ENCODE peak calls at places on chromosomes 5 and 9, in eight cellular contexts. K is nephron progenitor cell, W is GM10248, C is uterus, T is AG10803, G is coronary artery, Z is pancreas, B is CD14-positive monocyte. O is an unnamed sample.

GRCh38 chr5:95590880-95591279 is 29.0 kb upstream of the GPR150 start:
- DNase-seq in W (no peak), C (no peak), T (no peak), G (no peak), Z (no peak), B (no peak), K (no peak), O (no peak)

GRCh38 chr9:132210472-132211145 is 48.8 kb downstream of the NTNG2 start:
- DNase-seq in C (no peak), B (no peak), G (no peak), W (no peak), K (no peak), Z (no peak), T (peak), O (no peak)

GRCh38 chr9:83384214-83384613 is 154.0 kb downstream of the FRMD3 start:
- DNase-seq in T (no peak), K (no peak), G (no peak), C (no peak), B (no peak), Z (no peak), W (no peak), O (no peak)

GRCh38 chr9:68775003-68775730 is 70.1 kb downstream of the PIP5K1B start:
- DNase-seq in Z (no peak), B (no peak), K (no peak), G (no peak), W (no peak), T (peak), C (no peak), O (no peak)

GRCh38 chr9:99231708-99232107 is 9.6 kb downstream of the SEC61B start:
- DNase-seq in C (no peak), Z (no peak), B (no peak), T (peak), W (peak), K (peak), G (no peak), O (peak)

GRCh38 chr5:35160486-35161116 is 69.7 kb downstream of the PRLR start:
- DNase-seq in W (no peak), K (no peak), T (no peak), G (no peak), B (no peak), C (no peak), Z (no peak), O (no peak)

GRCh38 chr5:57406591-57406990 is 76.0 kb downstream of the ACTBL2 start:
- DNase-seq in Z (no peak), G (no peak), T (no peak), C (no peak), B (no peak), K (no peak), W (no peak), O (no peak)

GRCh38 chr9:105150991-105151685 is 93.3 kb upstream of the SLC44A1 start:
- DNase-seq in T (peak), W (no peak), K (no peak), G (no peak), Z (no peak), B (no peak), C (no peak), O (peak)

GRCh38 chr5:100828756-100829342 is 74.2 kb downstream of the ST8SIA4 start:
- DNase-seq in W (peak), B (no peak), K (no peak), G (no peak), C (no peak), Z (no peak), T (no peak), O (peak)

GRCh38 chr5:133052317-133053175 is 733 bp downstream of the HSPA4 start:
- DNase-seq in B (peak), W (peak), G (peak), T (peak), Z (peak), C (peak), K (peak), O (peak)

GRCh38 chr5:172370648-172371248 is 83.6 kb downstream of the SH3PXD2B start:
- DNase-seq in K (peak), G (no peak), W (no peak), C (no peak), T (peak), B (no peak), Z (peak), O (no peak)

GRCh38 chr9:137095664-137096517 is 9.1 kb downstream of the MAN1B1 start:
- DNase-seq in K (no peak), Z (no peak), B (no peak), W (peak), G (no peak), T (no peak), C (no peak), O (peak)

GRCh38 chr9:20835364-20836286 is 151.6 kb downstream of the FOCAD start:
- DNase-seq in Z (no peak), K (no peak), G (no peak), B (no peak), C (no peak), T (peak), W (no peak), O (no peak)

GRCh38 chr9:127803507-127804352 is 1.0 kb downstream of the FPGS start:
- DNase-seq in B (no peak), G (no peak), C (no peak), K (no peak), W (no peak), Z (no peak), T (peak), O (peak)

GRCh38 chr9:128807827-128808226 is 10.5 kb upstream of the ENDOG start:
- DNase-seq in W (no peak), B (no peak), K (no peak), Z (no peak), T (no peak), C (no peak), G (no peak), O (no peak)

GRCh38 chr9:69970001-69970531 is 73.6 kb upstream of the MAMDC2 start:
- DNase-seq in B (no peak), K (no peak), C (no peak), W (no peak), Z (no peak), T (no peak), G (no peak), O (no peak)

GRCh38 chr9:137719194-137719593 is 100.4 kb downstream of the EHMT1 start:
- DNase-seq in W (no peak), T (no peak), G (no peak), B (no peak), K (no peak), Z (no peak), C (no peak), O (no peak)

GRCh38 chr9:112348257-112348992 is 15.0 kb upstream of the PTBP3 start:
- DNase-seq in Z (peak), G (peak), T (peak), B (peak), W (peak), K (peak), C (peak), O (peak)

GRCh38 chr9:136309101-136309801 is 5.4 kb upstream of the CCDC187 start:
- DNase-seq in Z (no peak), B (no peak), W (no peak), T (no peak), C (no peak), K (no peak), G (no peak), O (no peak)

GRCh38 chr9:78565481-78565880 is 268.6 kb downstream of the PSAT1 start:
- DNase-seq in K (no peak), C (no peak), W (no peak), G (no peak), Z (no peak), T (peak), B (no peak), O (no peak)

GRCh38 chr5:74408150-74409043 is 232.1 kb downstream of the ENC1 start:
- DNase-seq in Z (no peak), W (no peak), B (no peak), T (no peak), K (no peak), G (no peak), C (no peak), O (no peak)

GRCh38 chr5:95081500-95082355 is 203.2 kb downstream of the MCTP1 start:
- DNase-seq in Z (peak), C (no peak), B (peak), T (peak), K (no peak), G (no peak), W (peak), O (peak)

GRCh38 chr9:121700165-121700830 is 48.9 kb downstream of the DAB2IP start:
- DNase-seq in T (peak), W (peak), K (peak), B (no peak), C (peak), G (no peak), Z (peak), O (peak)

GRCh38 chr9:5957166-5957565 is 58.3 kb downstream of the RANBP6 start:
- DNase-seq in G (no peak), B (no peak), T (no peak), C (no peak), K (no peak), Z (no peak), W (no peak), O (no peak)

GRCh38 chr5:65061974-65062353 is 293.2 kb downstream of the CWC27 start:
- DNase-seq in C (no peak), K (no peak), Z (no peak), G (no peak), W (no peak), T (no peak), B (no peak), O (peak)

GRCh38 chr9:469672-470040 is 255.0 kb downstream of the DOCK8 start:
- DNase-seq in B (no peak), G (no peak), C (peak), Z (peak), T (no peak), W (peak), K (no peak), O (peak)

GRCh38 chr5:149144637-149145036 is 3.3 kb downstream of the ABLIM3 start:
- DNase-seq in K (no peak), C (no peak), Z (no peak), W (no peak), T (no peak), G (no peak), B (no peak), O (no peak)

GRCh38 chr9:17613723-17614122 is 34.9 kb downstream of the SH3GL2 start:
- DNase-seq in B (no peak), K (no peak), Z (no peak), C (no peak), W (no peak), G (no peak), T (peak), O (no peak)

GRCh38 chr5:53063176-53063575 is 46.4 kb downstream of the MOCS2 start:
- DNase-seq in T (peak), B (no peak), W (no peak), G (no peak), Z (no peak), K (no peak), C (no peak), O (no peak)

GRCh38 chr5:66145737-66146136 is 1.6 kb downstream of the SREK1 start:
- DNase-seq in Z (no peak), B (no peak), K (no peak), T (no peak), W (no peak), C (no peak), G (no peak), O (no peak)

GRCh38 chr9:134773842-134774241 is 106.8 kb upstream of the FCN2 start:
- DNase-seq in T (no peak), C (no peak), K (no peak), B (no peak), W (no peak), G (no peak), Z (no peak), O (no peak)
- TF ChIP-seq CTCF in T (no peak), C (no peak), K (no peak), B (no peak), W (no peak), G (no peak), Z (no peak), O (no peak)

DNA sequence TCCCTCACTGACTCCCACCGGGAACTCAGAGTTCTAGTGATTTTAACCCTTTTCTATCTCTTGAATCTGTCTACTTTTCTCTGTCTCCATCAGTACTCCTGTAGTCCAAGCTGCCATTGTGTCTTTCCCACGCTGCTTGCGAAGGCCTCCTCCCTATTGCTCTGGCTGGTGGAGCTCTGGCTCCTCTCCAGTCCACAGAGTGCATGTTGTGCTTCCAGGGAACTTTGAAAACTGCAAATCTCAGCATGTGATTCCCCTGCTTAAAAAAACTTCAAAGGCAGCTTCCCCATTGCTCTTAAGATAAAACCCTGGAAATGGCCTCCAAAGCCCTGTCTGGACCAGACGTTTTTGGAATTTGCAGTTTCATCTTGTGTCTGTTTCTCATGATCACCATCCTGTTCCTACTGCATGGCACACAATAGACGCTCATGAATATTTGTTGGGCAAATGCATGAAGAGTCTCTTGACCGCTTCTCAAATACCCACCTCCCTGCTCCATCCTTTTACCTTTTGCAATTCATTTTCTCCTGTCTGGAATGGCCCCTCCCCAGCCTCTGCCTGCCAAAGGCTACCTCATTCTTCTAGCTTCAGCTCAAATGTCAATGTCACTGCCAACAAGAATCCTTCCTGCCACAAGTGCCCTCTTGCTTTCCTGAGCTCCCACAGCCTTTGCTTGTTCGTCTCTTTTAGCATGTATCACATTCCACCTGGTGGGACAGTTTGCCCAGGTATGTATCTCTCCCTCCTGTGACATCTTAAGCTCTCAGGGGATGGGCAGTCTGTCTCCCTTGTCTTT is 293.2 kb downstream of the ARHGAP26 start:
- DNase-seq in G (no peak), C (peak), T (peak), K (no peak), W (no peak), Z (peak), B (no peak), O (no peak)
- TF ChIP-seq CTCF in G (no peak), C (no peak), T (no peak), K (no peak), W (no peak), Z (no peak), B (no peak), O (no peak)

GRCh38 chr5:98474802-98475201 is 298.7 kb upstream of the RGMB start:
- DNase-seq in W (no peak), C (no peak), B (no peak), Z (no peak), K (no peak), T (peak), G (no peak), O (no peak)
- TF ChIP-seq CTCF in W (no peak), C (no peak), B (no peak), Z (no peak), K (no peak), T (no peak), G (no peak), O (no peak)

DNA sequence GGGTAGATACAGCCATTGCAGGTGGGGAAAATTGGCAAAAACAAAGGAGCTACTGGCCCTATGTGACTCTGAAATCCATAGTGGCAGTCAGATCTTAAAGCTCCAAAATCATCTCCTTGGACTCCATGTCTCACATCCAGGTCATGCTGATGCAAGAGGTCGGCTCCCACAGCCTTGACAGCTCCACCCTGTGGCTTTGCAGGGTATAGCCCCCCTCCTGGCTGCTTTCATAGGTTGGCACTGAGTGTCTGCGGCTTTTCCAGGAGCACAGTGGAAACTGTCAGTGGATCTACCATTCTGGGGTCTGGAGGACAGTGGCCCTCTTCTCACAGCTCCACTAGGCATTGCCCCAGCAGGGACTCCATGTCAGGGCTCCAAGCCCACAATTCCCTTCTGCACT is 1190.1 kb downstream of the CDH12 start:
- DNase-seq in T (no peak), W (no peak), C (no peak), B (no peak), K (no peak), G (no peak), Z (no peak), O (no peak)
- TF ChIP-seq CTCF in T (no peak), W (no peak), C (no peak), B (no peak), K (no peak), G (no peak), Z (no peak), O (no peak)

GRCh38 chr9:29208670-29209069 is 1635.4 kb upstream of the C9orf72 start:
- DNase-seq in B (no peak), G (no peak), W (no peak), C (no peak), Z (no peak), T (no peak), K (no peak), O (no peak)
- TF ChIP-seq CTCF in B (no peak), G (no peak), W (no peak), C (no peak), Z (no peak), T (no peak), K (no peak), O (no peak)

DNA sequence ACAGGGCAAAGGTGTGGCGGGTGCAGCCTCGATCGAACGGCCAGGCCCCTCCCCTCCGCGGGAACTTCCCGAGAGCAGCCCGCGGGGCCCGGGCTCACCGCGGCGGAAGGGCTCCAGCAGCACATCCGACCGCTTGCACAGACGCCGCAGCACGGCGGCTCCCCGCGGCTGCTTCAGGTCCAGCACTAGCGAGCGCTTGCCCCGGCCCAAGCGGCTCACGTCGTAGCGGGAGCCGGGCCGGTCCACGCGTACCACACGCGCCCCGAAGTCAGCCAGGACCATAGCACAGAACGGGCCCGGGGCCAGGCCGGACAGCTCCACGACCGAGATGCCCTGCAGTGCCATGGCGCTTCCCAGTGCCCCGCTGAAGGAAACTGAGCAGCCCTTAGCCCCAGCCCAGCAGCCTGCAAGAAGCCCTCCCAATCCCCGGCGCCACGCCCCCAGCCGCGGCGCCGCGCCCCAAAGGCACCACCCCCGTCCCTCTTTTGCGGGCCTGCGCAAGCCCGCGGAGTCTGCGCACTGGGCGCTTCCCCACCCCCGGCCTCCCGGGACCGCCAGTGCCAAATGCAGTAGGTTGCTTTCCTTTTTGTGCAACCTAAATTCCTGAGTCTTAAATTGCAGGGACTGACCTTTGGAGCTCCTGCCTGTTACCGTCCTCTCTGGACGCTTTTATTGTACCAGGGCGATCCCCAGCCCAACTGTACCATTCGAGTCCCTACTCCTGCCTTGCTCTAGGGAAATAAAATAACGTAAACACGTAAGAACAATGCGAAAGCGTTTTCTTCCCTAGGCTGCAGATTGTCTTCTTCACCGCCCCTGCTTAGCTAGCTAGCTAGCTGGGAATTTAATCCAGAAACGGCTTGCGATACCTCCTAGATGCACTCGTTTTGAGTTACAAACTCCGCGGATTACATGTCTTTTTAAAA is at the start of gene AMACR:
- DNase-seq in T (peak), B (peak), K (peak), W (peak), Z (peak), C (peak), G (peak), O (peak)
- TF ChIP-seq CTCF in T (peak), B (no peak), K (no peak), W (no peak), Z (no peak), C (peak), G (no peak), O (peak)

DNA sequence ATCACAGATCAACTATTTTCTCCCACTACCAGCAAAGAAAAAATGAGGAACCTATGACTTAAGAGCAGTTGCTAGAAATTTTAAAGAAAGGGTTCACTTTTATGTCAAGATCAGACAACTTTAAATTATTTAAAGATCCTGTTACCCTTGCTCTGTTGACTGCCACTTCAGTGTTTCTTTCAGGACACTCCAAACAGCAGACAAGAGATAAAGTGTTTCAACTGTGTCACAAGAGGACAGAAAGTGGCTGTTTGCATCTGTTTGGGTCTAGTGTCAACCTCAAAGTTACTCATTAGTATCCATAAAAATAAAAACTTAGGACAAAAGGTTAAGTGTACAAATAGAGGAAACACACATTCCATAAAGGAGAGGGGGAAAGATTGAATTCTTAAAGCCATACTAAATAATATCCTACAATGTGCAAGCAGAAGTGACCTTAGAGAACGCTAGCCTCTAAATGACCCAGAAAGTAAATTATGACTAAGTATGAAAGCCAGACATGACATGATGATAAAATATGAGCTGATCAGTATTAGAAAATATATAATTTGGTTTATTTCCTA is 24.9 kb downstream of the HMGCS1 start:
- DNase-seq in G (no peak), B (no peak), Z (no peak), W (no peak), C (no peak), K (no peak), T (no peak), O (no peak)
- TF ChIP-seq CTCF in G (no peak), B (no peak), Z (no peak), W (no peak), C (no peak), K (no peak), T (no peak), O (no peak)

GRCh38 chr5:23352437-23352836 is 155.0 kb upstream of the PRDM9 start:
- DNase-seq in T (no peak), Z (no peak), K (peak), C (no peak), W (no peak), G (no peak), B (no peak), O (no peak)
- TF ChIP-seq CTCF in T (no peak), Z (no peak), K (no peak), C (no peak), W (no peak), G (no peak), B (no peak), O (no peak)